ENCODE peak calls at places on chromosomes 13 and 19, in nine cellular contexts. B is lower lobe of right lung, F is body of pancreas, A is lung, D is aorta, U is psoas muscle, L is HCT116, T is pancreas, J is upper lobe of left lung. P is an unnamed sample. For H3K4me1, the result is how much of the 10 kb centered on the place peaks cover.

GRCh38 chr13:54536112-54536511 is 1507.5 kb downstream of the OLFM4 start:
- ATAC-seq in B (no peak), F (no peak), A (no peak), D (no peak), U (no peak), L (no peak), T (peak), J (no peak), P (no peak)

GRCh38 chr13:47474845-47475244 is 526.2 kb downstream of the SUCLA2 start:
- ATAC-seq in B (no peak), F (no peak), A (no peak), D (no peak), U (no peak), L (no peak), T (no peak), J (no peak), P (no peak)

GRCh38 chr13:102948006-102948405 is 102.2 kb downstream of the ERCC5 start:
- ATAC-seq in B (no peak), F (no peak), A (no peak), D (no peak), U (no peak), L (no peak), T (peak), J (no peak), P (no peak)

GRCh38 chr19:46845959-46846459 is 4.6 kb downstream of the AP2S1 start:
- ATAC-seq in B (no peak), F (no peak), A (no peak), D (no peak), U (no peak), L (no peak), T (no peak), J (no peak), P (no peak)

GRCh38 chr13:75405976-75406703 is 75.8 kb downstream of the TBC1D4 start:
- ATAC-seq in B (peak), F (no peak), A (no peak), D (peak), U (no peak), L (no peak), T (no peak), J (no peak), P (peak)

GRCh38 chr13:51223284-51224270 is 1.4 kb downstream of the FAM124A start:
- ATAC-seq in B (peak), F (no peak), A (no peak), D (no peak), U (no peak), L (no peak), T (no peak), J (no peak), P (no peak)

GRCh38 chr13:50226515-50227147 is 211.4 kb downstream of the KCNRG start:
- ATAC-seq in B (no peak), F (no peak), A (no peak), D (no peak), U (no peak), L (no peak), T (no peak), J (no peak), P (no peak)

GRCh38 chr19:47258895-47259555 is 2.7 kb downstream of the CCDC9 start:
- ATAC-seq in B (no peak), F (no peak), A (no peak), D (no peak), U (no peak), L (no peak), T (no peak), J (no peak), P (no peak)

GRCh38 chr13:26460652-26461051 is 96.8 kb upstream of the WASF3 start:
- ATAC-seq in B (no peak), F (peak), A (no peak), D (no peak), U (peak), L (no peak), T (peak), J (no peak), P (peak)

GRCh38 chr13:34941436-34941834 is 635 bp upstream of the NBEA start:
- ATAC-seq in B (peak), F (no peak), A (no peak), D (no peak), U (peak), L (peak), T (peak), J (no peak), P (peak)

GRCh38 chr19:49294401-49294800 is 30.6 kb downstream of the SLC6A16 start:
- ATAC-seq in B (no peak), F (no peak), A (no peak), D (no peak), U (no peak), L (no peak), T (no peak), J (no peak), P (no peak)

GRCh38 chr19:21593934-21594844 is 88.8 kb downstream of the ZNF429 start:
- ATAC-seq in B (no peak), F (peak), A (no peak), D (peak), U (peak), L (no peak), T (peak), J (peak), P (peak)

GRCh38 chr13:48078251-48078656 is 16.6 kb downstream of the MED4 start:
- ATAC-seq in B (no peak), F (no peak), A (no peak), D (no peak), U (no peak), L (peak), T (no peak), J (no peak), P (no peak)

GRCh38 chr19:36198116-36198515 is 16.3 kb downstream of the ZNF565 start:
- ATAC-seq in B (no peak), F (no peak), A (no peak), D (no peak), U (no peak), L (no peak), T (no peak), J (no peak), P (no peak)

GRCh38 chr13:94112227-94112626 is 367.3 kb downstream of the DCT start:
- ATAC-seq in B (no peak), F (peak), A (no peak), D (no peak), U (no peak), L (no peak), T (peak), J (peak), P (no peak)

GRCh38 chr19:15318241-15318691 is 14.1 kb downstream of the BRD4 start:
- ATAC-seq in B (peak), F (no peak), A (no peak), D (peak), U (peak), L (no peak), T (peak), J (peak), P (no peak)

GRCh38 chr19:15321739-15322138 is 10.6 kb downstream of the BRD4 start:
- ATAC-seq in B (no peak), F (no peak), A (no peak), D (no peak), U (no peak), L (no peak), T (no peak), J (no peak), P (no peak)

GRCh38 chr19:15317392-15318011 is 14.8 kb downstream of the BRD4 start:
- ATAC-seq in B (no peak), F (no peak), A (no peak), D (no peak), U (peak), L (no peak), T (peak), J (no peak), P (no peak)

GRCh38 chr19:15323496-15324235 is 8.7 kb downstream of the BRD4 start:
- ATAC-seq in B (peak), F (peak), A (peak), D (peak), U (peak), L (no peak), T (peak), J (peak), P (peak)

DNA sequence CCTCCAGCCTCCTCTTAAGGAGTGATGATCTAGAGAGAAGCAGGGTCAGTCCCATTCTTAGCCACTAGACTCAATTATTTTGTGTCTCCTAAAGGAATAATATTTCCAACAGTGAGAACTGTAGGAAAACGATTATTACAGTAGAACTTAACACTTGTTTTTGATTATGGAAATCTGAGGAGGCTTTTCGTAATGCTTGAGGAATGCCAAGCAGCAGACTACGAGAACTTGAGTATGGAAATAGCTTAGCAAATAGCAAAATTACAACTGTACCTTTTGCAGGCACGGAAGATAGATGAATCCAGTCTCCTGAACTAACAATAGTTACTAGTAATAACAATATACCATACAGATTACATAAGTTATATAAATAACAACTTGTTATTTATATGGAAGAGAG is 12.2 kb downstream of the BRD4 start:
- ATAC-seq in B (peak), F (no peak), A (no peak), D (no peak), U (no peak), L (no peak), T (no peak), J (no peak), P (no peak)
- H3K4me1 ChIP-seq in B (half or more), F (half or more), A (half or more), D (under half), U (half or more), L (under half), T (half or more), J (half or more), P (half or more)

GRCh38 chr13:40484981-40485380 is 181.5 kb downstream of the FOXO1 start:
- ATAC-seq in B (no peak), F (peak), A (no peak), D (no peak), U (no peak), L (no peak), T (peak), J (no peak), P (no peak)

GRCh38 chr13:40483601-40484000 is 182.8 kb downstream of the FOXO1 start:
- ATAC-seq in B (no peak), F (no peak), A (no peak), D (no peak), U (peak), L (no peak), T (no peak), J (no peak), P (no peak)

GRCh38 chr13:40484101-40484800 is 182.2 kb downstream of the FOXO1 start:
- ATAC-seq in B (no peak), F (no peak), A (no peak), D (no peak), U (peak), L (no peak), T (no peak), J (no peak), P (no peak)

GRCh38 chr13:40486518-40487163 is 179.8 kb downstream of the FOXO1 start:
- ATAC-seq in B (no peak), F (no peak), A (no peak), D (no peak), U (no peak), L (no peak), T (no peak), J (no peak), P (no peak)

GRCh38 chr13:40485611-40486517 is 180.6 kb downstream of the FOXO1 start:
- ATAC-seq in B (peak), F (no peak), A (no peak), D (no peak), U (no peak), L (no peak), T (no peak), J (no peak), P (no peak)
- H3K27ac ChIP-seq in B (no peak), F (no peak), A (no peak), D (no peak), U (no peak), L (no peak), T (no peak), J (no peak), P (no peak)

GRCh38 chr19:41530761-41531301 is 45.1 kb upstream of the CEACAM21 start:
- ATAC-seq in B (peak), F (peak), A (peak), D (peak), U (no peak), L (no peak), T (peak), J (peak), P (peak)
- H3K4me1 ChIP-seq in B (half or more), F (under half), A (under half), D (under half), U (under half), L (under half), T (under half), J (under half), P (under half)

DNA sequence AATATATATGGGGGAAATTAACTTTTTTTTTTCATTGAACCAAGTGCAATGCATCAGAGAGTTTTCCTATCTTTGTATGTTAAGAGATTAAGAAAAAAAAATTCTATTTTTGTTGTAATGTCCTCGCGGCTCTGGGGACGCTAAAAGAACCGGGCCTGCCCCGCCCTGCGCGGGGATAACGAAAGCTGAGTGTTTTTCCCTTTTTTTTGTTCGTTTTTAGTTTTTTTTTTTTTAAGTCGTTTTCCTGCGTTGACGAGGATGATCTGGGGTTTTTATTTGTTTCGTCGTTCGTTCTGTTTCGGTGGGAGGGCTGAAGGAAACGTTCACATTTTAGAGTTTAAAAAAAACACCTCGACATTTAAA is 5.7 kb downstream of the LYL1 start:
- ATAC-seq in B (no peak), F (no peak), A (no peak), D (no peak), U (no peak), L (no peak), T (no peak), J (no peak), P (no peak)
- H3K27ac ChIP-seq in B (peak), F (no peak), A (no peak), D (no peak), U (no peak), L (no peak), T (no peak), J (peak), P (peak)

DNA sequence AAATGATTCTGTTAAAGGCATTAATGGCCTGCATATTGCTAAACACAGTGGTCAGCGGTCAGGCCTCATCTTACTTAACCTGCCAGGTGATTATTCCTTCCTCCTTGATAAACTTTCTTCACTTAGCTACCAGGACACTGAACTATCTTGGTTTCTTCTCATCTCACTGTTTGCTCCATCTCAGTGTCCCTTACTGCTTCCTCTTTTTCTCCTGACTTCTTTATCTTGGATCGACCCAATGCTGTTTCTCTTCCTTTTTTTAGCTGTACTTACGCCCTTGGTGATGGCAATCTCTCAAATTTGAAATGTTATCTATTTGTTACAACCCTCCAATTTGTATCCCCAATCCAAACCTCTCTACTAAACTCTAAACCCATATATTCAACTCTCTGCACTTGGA is 7.8 kb upstream of the CLC start:
- ATAC-seq in B (no peak), F (no peak), A (no peak), D (no peak), U (no peak), L (no peak), T (no peak), J (no peak), P (no peak)
- H3K4me1 ChIP-seq in B (under half), F (under half), A (under half), D (under half), U (under half), L (under half), T (under half), J (under half), P (under half)

GRCh38 chr19:34479396-34479795 is 2.2 kb upstream of the WTIP start:
- ATAC-seq in B (no peak), F (no peak), A (no peak), D (no peak), U (no peak), L (no peak), T (no peak), J (no peak), P (no peak)

GRCh38 chr19:34471906-34472305 is 9.7 kb upstream of the WTIP start:
- ATAC-seq in B (no peak), F (no peak), A (no peak), D (no peak), U (peak), L (no peak), T (no peak), J (no peak), P (no peak)

GRCh38 chr19:34475026-34475974 is 6.3 kb upstream of the WTIP start:
- ATAC-seq in B (peak), F (no peak), A (peak), D (peak), U (no peak), L (no peak), T (peak), J (no peak), P (peak)

GRCh38 chr19:34475975-34476594 is 5.5 kb upstream of the WTIP start:
- ATAC-seq in B (no peak), F (no peak), A (no peak), D (no peak), U (no peak), L (no peak), T (no peak), J (no peak), P (no peak)

GRCh38 chr19:34474233-34474989 is 7.1 kb upstream of the WTIP start:
- ATAC-seq in B (no peak), F (no peak), A (no peak), D (no peak), U (no peak), L (no peak), T (no peak), J (no peak), P (no peak)
- H3K27ac ChIP-seq in B (no peak), F (no peak), A (no peak), D (peak), U (no peak), L (no peak), T (no peak), J (no peak), P (no peak)

GRCh38 chr19:42115705-42116104 is 16.5 kb downstream of the POU2F2 start:
- ATAC-seq in B (no peak), F (peak), A (no peak), D (no peak), U (no peak), L (no peak), T (peak), J (no peak), P (no peak)

GRCh38 chr19:42115219-42115618 is 17.0 kb downstream of the POU2F2 start:
- ATAC-seq in B (no peak), F (peak), A (no peak), D (no peak), U (no peak), L (no peak), T (peak), J (no peak), P (no peak)

GRCh38 chr19:42114412-42114811 is 17.8 kb downstream of the POU2F2 start:
- ATAC-seq in B (no peak), F (peak), A (no peak), D (no peak), U (no peak), L (no peak), T (peak), J (no peak), P (no peak)

GRCh38 chr19:42117076-42117475 is 15.2 kb downstream of the POU2F2 start:
- ATAC-seq in B (no peak), F (no peak), A (no peak), D (no peak), U (no peak), L (no peak), T (no peak), J (no peak), P (no peak)

DNA sequence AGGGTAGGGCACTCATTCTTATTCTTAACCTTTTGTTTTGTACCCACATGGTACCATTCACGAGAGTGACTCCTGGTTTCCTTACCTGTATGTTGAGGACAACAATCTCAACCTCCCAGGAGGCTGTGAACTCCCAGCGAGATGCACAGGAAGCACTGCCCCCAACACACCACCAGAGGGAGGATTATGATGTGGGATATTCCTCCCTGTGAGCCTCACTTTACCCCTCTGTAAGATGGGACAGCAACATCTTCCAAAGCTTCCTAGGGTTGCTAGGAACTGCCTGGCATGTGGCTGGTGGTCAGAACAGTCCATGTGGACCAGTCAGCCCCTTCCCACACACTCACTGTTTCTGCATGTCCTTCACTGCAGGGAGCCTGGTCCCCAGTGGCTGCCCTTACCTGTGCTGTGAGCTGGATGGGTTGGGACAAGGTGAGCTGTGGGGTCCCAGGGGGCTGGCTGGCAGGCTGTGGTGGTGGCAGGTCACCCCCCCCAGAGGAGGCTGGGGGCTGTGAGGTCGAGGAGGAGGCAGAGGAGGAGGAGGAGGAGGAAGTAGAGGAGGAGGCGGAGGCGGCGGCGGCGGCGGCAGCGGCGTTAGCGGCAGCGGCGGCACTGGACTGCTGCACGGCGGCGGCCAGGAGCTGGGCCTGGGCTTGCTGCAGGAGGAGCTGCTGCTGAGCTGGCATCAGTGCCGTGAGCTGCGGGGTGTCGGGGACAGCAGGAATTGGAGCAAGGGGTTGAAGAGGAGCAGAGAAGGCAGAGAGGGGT is 15.8 kb downstream of the POU2F2 start:
- ATAC-seq in B (no peak), F (no peak), A (no peak), D (no peak), U (no peak), L (no peak), T (no peak), J (no peak), P (no peak)
- H3K4me1 ChIP-seq in B (under half), F (under half), A (under half), D (under half), U (under half), L (under half), T (under half), J (under half), P (under half)

GRCh38 chr13:79402074-79402635 is 3.9 kb downstream of the RBM26 start:
- ATAC-seq in B (no peak), F (no peak), A (no peak), D (no peak), U (no peak), L (no peak), T (no peak), J (no peak), P (no peak)
- H3K27ac ChIP-seq in B (no peak), F (no peak), A (no peak), D (no peak), U (peak), L (no peak), T (no peak), J (no peak), P (no peak)